ENCODE peak calls at places on chromosome 7, in ten cellular contexts. F is Peyer's patch; L is endothelial cell of umbilical vein; J is H9; X is CD8-positive, alpha-beta T cell; M is astrocyte; O is brain microvascular endothelial cell; Z is DND-41; A is hepatocyte; P is tibial artery. C is an unnamed sample.

GRCh38 chr7:43781726-43782607 is 23.5 kb downstream of the BLVRA start:
- DNase-seq in F (peak), L (no peak), J (no peak), X (no peak), M (peak), O (peak), Z (no peak), A (peak), P (no peak), C (peak)

GRCh38 chr7:133748443-133749407 is 378.4 kb upstream of the LRGUK start:
- DNase-seq in F (no peak), L (no peak), J (no peak), X (no peak), M (no peak), O (no peak), Z (no peak), A (no peak), P (no peak), C (no peak)

GRCh38 chr7:66505009-66505408 is 123.7 kb upstream of the KCTD7 start:
- DNase-seq in F (no peak), L (no peak), J (no peak), X (no peak), M (no peak), O (no peak), Z (no peak), A (no peak), P (no peak), C (no peak)

GRCh38 chr7:64938540-64938939 is 35.5 kb downstream of the ZNF273 start:
- DNase-seq in F (no peak), L (no peak), J (no peak), X (no peak), M (no peak), O (no peak), Z (no peak), A (no peak), P (no peak), C (no peak)

GRCh38 chr7:20320322-20320721 is 10.4 kb upstream of the ITGB8 start:
- DNase-seq in F (no peak), L (no peak), J (no peak), X (no peak), M (no peak), O (no peak), Z (no peak), A (no peak), P (no peak), C (no peak)

GRCh38 chr7:66265566-66265965 is 60.4 kb downstream of the TPST1 start:
- DNase-seq in F (no peak), L (peak), J (no peak), X (no peak), M (no peak), O (no peak), Z (no peak), A (peak), P (no peak), C (peak)

GRCh38 chr7:69656890-69657289 is 58.6 kb downstream of the AUTS2 start:
- DNase-seq in F (no peak), L (no peak), J (no peak), X (no peak), M (peak), O (no peak), Z (no peak), A (no peak), P (peak), C (no peak)

GRCh38 chr7:27605689-27606269 is 56.9 kb downstream of the HIBADH start:
- DNase-seq in F (no peak), L (peak), J (no peak), X (no peak), M (peak), O (peak), Z (no peak), A (peak), P (no peak), C (peak)

GRCh38 chr7:1466524-1467271 is 7.4 kb upstream of the MICALL2 start:
- DNase-seq in F (peak), L (peak), J (peak), X (no peak), M (peak), O (peak), Z (no peak), A (peak), P (peak), C (peak)

GRCh38 chr7:125847706-125848105 is 918.1 kb upstream of the POT1 start:
- DNase-seq in F (no peak), L (no peak), J (peak), X (no peak), M (no peak), O (no peak), Z (no peak), A (no peak), P (no peak), C (no peak)

GRCh38 chr7:46909601-46910051 is 672.3 kb downstream of the TNS3 start:
- DNase-seq in F (no peak), L (no peak), J (no peak), X (no peak), M (peak), O (peak), Z (no peak), A (no peak), P (no peak), C (peak)

GRCh38 chr7:26900283-26900682 is 35.9 kb upstream of the SKAP2 start:
- DNase-seq in F (no peak), L (peak), J (no peak), X (no peak), M (no peak), O (no peak), Z (no peak), A (no peak), P (no peak), C (no peak)

GRCh38 chr7:32661501-32661900 is 166.2 kb downstream of the AVL9 start:
- DNase-seq in F (no peak), L (no peak), J (no peak), X (no peak), M (no peak), O (no peak), Z (no peak), A (no peak), P (no peak), C (no peak)

GRCh38 chr7:37342665-37343471 is 105.8 kb downstream of the ELMO1 start:
- DNase-seq in F (no peak), L (peak), J (no peak), X (peak), M (no peak), O (no peak), Z (peak), A (no peak), P (no peak), C (no peak)

GRCh38 chr7:55641273-55641691 is 69.0 kb upstream of the VOPP1 start:
- DNase-seq in F (no peak), L (peak), J (peak), X (peak), M (peak), O (peak), Z (peak), A (peak), P (no peak), C (peak)

GRCh38 chr7:138176060-138176459 is 99.8 kb downstream of the AKR1D1 start:
- DNase-seq in F (no peak), L (no peak), J (no peak), X (no peak), M (no peak), O (no peak), Z (no peak), A (no peak), P (no peak), C (no peak)

GRCh38 chr7:43586251-43586900 is 3.5 kb downstream of the STK17A start:
- DNase-seq in F (no peak), L (peak), J (no peak), X (no peak), M (peak), O (no peak), Z (no peak), A (no peak), P (no peak), C (peak)

GRCh38 chr7:25725483-25725882 is 426.5 kb upstream of the NFE2L3 start:
- DNase-seq in F (no peak), L (no peak), J (no peak), X (no peak), M (no peak), O (no peak), Z (no peak), A (no peak), P (no peak), C (no peak)

GRCh38 chr7:36970551-36971514 is 246.5 kb upstream of the AOAH start:
- DNase-seq in F (no peak), L (no peak), J (no peak), X (no peak), M (no peak), O (no peak), Z (no peak), A (no peak), P (no peak), C (no peak)

GRCh38 chr7:22447008-22447407 is 53.0 kb downstream of the STEAP1B start:
- DNase-seq in F (no peak), L (no peak), J (no peak), X (no peak), M (no peak), O (no peak), Z (no peak), A (no peak), P (no peak), C (no peak)

GRCh38 chr7:22934023-22934422 is 79.9 kb downstream of the HYCC1 start:
- DNase-seq in F (no peak), L (no peak), J (no peak), X (no peak), M (no peak), O (no peak), Z (no peak), A (no peak), P (no peak), C (no peak)

GRCh38 chr7:100515072-100515532 is 23.9 kb upstream of the AGFG2 start:
- DNase-seq in F (no peak), L (peak), J (no peak), X (no peak), M (peak), O (peak), Z (no peak), A (no peak), P (no peak), C (peak)

GRCh38 chr7:44967571-44968446 is 11.0 kb downstream of the MYO1G start:
- DNase-seq in F (no peak), L (peak), J (peak), X (no peak), M (no peak), O (no peak), Z (no peak), A (no peak), P (no peak), C (no peak)

GRCh38 chr7:96184783-96185182 is 137.1 kb downstream of the SLC25A13 start:
- DNase-seq in F (no peak), L (no peak), J (no peak), X (no peak), M (no peak), O (no peak), Z (no peak), A (no peak), P (no peak), C (no peak)

GRCh38 chr7:143979359-143979758 is 20.8 kb upstream of the OR6B1 start:
- DNase-seq in F (no peak), L (peak), J (no peak), X (no peak), M (peak), O (peak), Z (no peak), A (no peak), P (no peak), C (peak)

GRCh38 chr7:108263364-108263951 is 133.3 kb upstream of the LAMB4 start:
- DNase-seq in F (peak), L (no peak), J (no peak), X (no peak), M (no peak), O (no peak), Z (no peak), A (no peak), P (no peak), C (no peak)
- H3K27ac ChIP-seq in F (no peak), L (no peak), J (no peak), X (no peak), M (no peak), O (no peak), Z (no peak), A (no peak), P (no peak), C (no peak)

GRCh38 chr7:76257973-76258372 is 44.5 kb upstream of the HSPB1 start:
- DNase-seq in F (no peak), L (no peak), J (no peak), X (no peak), M (no peak), O (no peak), Z (no peak), A (no peak), P (no peak), C (no peak)
- TF ChIP-seq CTCF in F (no peak), L (no peak), J (peak), X (no peak), M (no peak), O (peak), Z (no peak), A (no peak), P (no peak), C (no peak)

DNA sequence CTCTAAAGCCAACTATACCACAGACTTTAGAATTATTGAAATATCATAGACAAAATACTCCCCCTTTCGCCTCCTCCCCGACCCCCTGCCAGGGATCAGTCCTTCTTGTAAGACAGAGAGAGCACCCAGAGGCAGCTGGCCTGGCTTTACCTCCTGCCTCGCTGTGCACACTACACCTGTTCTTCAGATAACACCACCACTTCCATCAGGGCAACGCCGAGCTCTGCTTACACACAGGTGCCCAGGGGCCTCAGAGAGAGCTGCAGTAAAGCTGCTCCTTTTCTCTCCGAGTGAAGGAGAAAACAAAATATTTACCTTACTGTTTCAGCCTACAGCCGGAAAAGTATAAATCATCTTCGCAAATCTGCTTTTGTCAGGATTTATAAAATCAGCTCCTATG is 80.8 kb downstream of the HIPK2 start:
- DNase-seq in F (peak), L (no peak), J (no peak), X (no peak), M (no peak), O (no peak), Z (no peak), A (no peak), P (no peak), C (no peak)
- H3K27ac ChIP-seq in F (peak), L (no peak), J (no peak), X (no peak), M (no peak), O (no peak), Z (no peak), A (no peak), P (no peak), C (no peak)

GRCh38 chr7:94907420-94908203 is at the start of gene PPP1R9A:
- DNase-seq in F (peak), L (peak), J (peak), X (no peak), M (peak), O (no peak), Z (no peak), A (peak), P (no peak), C (peak)
- TF ChIP-seq CTCF in F (peak), L (peak), J (peak), X (no peak), M (no peak), O (peak), Z (no peak), A (peak), P (no peak), C (no peak)